ENCODE peak calls at places on chromosomes 7 and 10, in four cellular contexts. W is psoas muscle, A is hypothalamus, S is MCF 10A. B is an unnamed sample.

GRCh38 chr7:28423919-28424514 is 11.7 kb downstream of the CREB5 start:
- DNase-seq in W (no peak), S (no peak), A (no peak), B (no peak)

GRCh38 chr10:89556590-89556989 is 21.2 kb upstream of the SLC16A12 start:
- DNase-seq in S (no peak), W (no peak), A (no peak), B (no peak)

GRCh38 chr7:140673063-140673769 is 471 bp downstream of the ADCK2 start:
- DNase-seq in A (no peak), W (peak; percentile 73), S (peak; percentile 56), B (no peak)

GRCh38 chr7:121473645-121474300 is 77.7 kb upstream of the FAM3C start:
- DNase-seq in W (no peak), S (no peak), A (no peak), B (no peak)

GRCh38 chr10:112956631-112957350 is 6.7 kb downstream of the TCF7L2 start:
- DNase-seq in A (no peak), S (no peak), W (no peak), B (no peak)

GRCh38 chr10:33186150-33186549 is 148.3 kb downstream of the NRP1 start:
- DNase-seq in S (no peak), W (no peak), A (no peak), B (no peak)

GRCh38 chr10:44950326-44951225 is 9.0 kb upstream of the RASSF4 start:
- DNase-seq in A (no peak), S (no peak), W (no peak), B (no peak)

GRCh38 chr7:156176039-156176438 is 363.8 kb upstream of the SHH start:
- DNase-seq in S (no peak), A (no peak), W (no peak), B (no peak)

GRCh38 chr10:47037654-47038425 is 126.6 kb downstream of the PTPN20 start:
- DNase-seq in A (no peak), W (peak; percentile 16), S (no peak), B (no peak)

B was measured in HL-60.